ENCODE peak calls at places on chromosomes 11 and 22, in four cellular contexts. F is neuronal stem cell, W is H1, J is IMR-90. E is an unnamed sample.
A peak's percentile ranks its signal among the peaks of the same experiment; 100 is the strongest.

GRCh38 chr22:49936018-49936972 is 17.9 kb downstream of the CRELD2 start:
- DNase-seq in F (no peak), W (peak; percentile 79), J (peak; percentile 86), E (peak; percentile 94)

GRCh38 chr22:42581762-42582716 is 28.3 kb downstream of the SERHL2 start:
- DNase-seq in F (peak; percentile 64), W (peak; percentile 88), J (peak; percentile 59), E (peak; percentile 73)

GRCh38 chr22:44473580-44473979 is 24.5 kb downstream of the RTL6 start:
- DNase-seq in F (no peak), W (no peak), J (no peak), E (no peak)

GRCh38 chr11:114265084-114265878 is 30.9 kb upstream of the NNMT start:
- DNase-seq in F (no peak), W (no peak), J (no peak), E (no peak)

GRCh38 chr11:132357811-132358572 is 987.6 kb downstream of the NTM start:
- DNase-seq in F (no peak), W (no peak), J (no peak), E (no peak)

GRCh38 chr22:35140879-35141745 is 75.2 kb downstream of the ISX start:
- DNase-seq in F (peak; percentile 26), W (peak; percentile 88), J (no peak), E (no peak)

GRCh38 chr11:94877446-94878200 is 95.7 kb downstream of the CWC15 start:
- DNase-seq in F (no peak), W (no peak), J (no peak), E (peak; percentile 39)

GRCh38 chr11:10328314-10329090 is 23.6 kb downstream of the ADM start:
- DNase-seq in F (no peak), W (no peak), J (peak; percentile 46), E (peak; percentile 84)

GRCh38 chr11:61694971-61695706 is 14.9 kb downstream of the DAGLA start:
- DNase-seq in F (no peak), W (no peak), J (no peak), E (no peak)

GRCh38 chr11:59573216-59573615 is 42.4 kb downstream of the OSBP start:
- DNase-seq in F (no peak), W (no peak), J (peak; percentile 94), E (peak; percentile 92)

GRCh38 chr11:60974726-60975125 is 3.2 kb downstream of the CD6 start:
- DNase-seq in F (no peak), W (no peak), J (no peak), E (no peak)

GRCh38 chr22:45009881-45010531 is at the start of gene PHF21B:
- DNase-seq in F (peak; percentile 86), W (peak; percentile 91), J (peak; percentile 22), E (peak; percentile 38)

GRCh38 chr11:61693897-61694840 is 14.0 kb downstream of the DAGLA start:
- DNase-seq in F (no peak), W (no peak), J (no peak), E (no peak)

GRCh38 chr11:31493235-31493634 is 16.2 kb downstream of the IMMP1L start:
- DNase-seq in F (no peak), W (no peak), J (no peak), E (no peak)

GRCh38 chr11:44266056-44266780 is 43.7 kb downstream of the ALX4 start:
- DNase-seq in F (no peak), W (no peak), J (no peak), E (no peak)

GRCh38 chr11:72629266-72629665 is 45.0 kb downstream of the PDE2A start:
- DNase-seq in F (no peak), W (no peak), J (no peak), E (peak; percentile 35)

GRCh38 chr11:108895579-108896480 is 231.0 kb downstream of the DDX10 start:
- DNase-seq in F (no peak), W (no peak), J (peak; percentile 46), E (peak; percentile 78)

GRCh38 chr22:47300698-47301405 is 538.4 kb downstream of the TBC1D22A start:
- DNase-seq in F (no peak), W (no peak), J (no peak), E (no peak)

GRCh38 chr11:121656333-121657090 is 203.7 kb upstream of the SORL1-AS1 start:
- DNase-seq in F (no peak), W (peak; percentile 47), J (no peak), E (no peak)

GRCh38 chr22:42646569-42647525 is 2.3 kb downstream of the CYB5R3 start:
- DNase-seq in F (no peak), W (no peak), J (no peak), E (no peak)

GRCh38 chr11:114141863-114142590 is 82.5 kb downstream of the ZBTB16 start:
- DNase-seq in F (no peak), W (no peak), J (no peak), E (no peak)

GRCh38 chr11:78838417-78838816 is 263.8 kb upstream of the NARS2 start:
- DNase-seq in F (no peak), W (no peak), J (no peak), E (no peak)

GRCh38 chr11:57406337-57406904 is 16.0 kb upstream of the PRG2 start:
- DNase-seq in F (no peak), W (no peak), J (peak; percentile 39), E (no peak)

GRCh38 chr11:95231881-95232605 is 1.0 kb upstream of the SESN3 start:
- DNase-seq in F (no peak), W (peak; percentile 79), J (no peak), E (peak; percentile 63)

GRCh38 chr11:134578807-134579708 is 167.0 kb upstream of the B3GAT1 start:
- DNase-seq in F (no peak), W (peak; percentile 45), J (no peak), E (no peak)

GRCh38 chr11:110711776-110712642 is at the start of gene ARHGAP20:
- DNase-seq in F (peak; percentile 56), W (peak; percentile 80), J (peak; percentile 71), E (peak; percentile 58)

GRCh38 chr22:32994046-32994827 is 63.9 kb downstream of the SYN3 start:
- DNase-seq in F (peak; percentile 36), W (peak; percentile 46), J (no peak), E (no peak)

GRCh38 chr22:32996276-32996675 is 61.9 kb downstream of the SYN3 start:
- DNase-seq in F (no peak), W (no peak), J (no peak), E (no peak)

GRCh38 chr22:32996702-32997101 is 61.5 kb downstream of the SYN3 start:
- DNase-seq in F (no peak), W (peak; percentile 26), J (no peak), E (no peak)

GRCh38 chr22:32994921-32995320 is 63.3 kb downstream of the SYN3 start:
- DNase-seq in F (no peak), W (peak; percentile 41), J (no peak), E (no peak)

DNA sequence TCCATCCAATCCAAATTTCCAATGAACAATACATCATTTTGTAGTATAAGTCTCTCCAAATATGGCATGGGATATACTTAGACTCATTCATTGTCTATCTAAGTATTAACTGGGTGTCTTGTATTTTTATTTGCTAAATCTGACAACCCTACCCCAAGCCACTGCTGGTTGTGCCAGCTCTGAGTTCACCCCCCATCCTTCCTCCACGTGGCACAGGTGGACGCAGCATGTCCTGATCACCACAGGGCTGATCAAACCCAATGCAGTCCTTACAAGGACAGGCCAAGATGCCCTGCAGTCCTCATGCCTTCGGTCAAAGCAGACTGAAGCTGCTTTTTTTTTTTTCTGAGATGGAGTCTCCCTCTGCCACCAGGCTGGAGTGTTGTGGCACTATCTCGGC is 62.8 kb downstream of the SYN3 start:
- DNase-seq in F (no peak), W (peak; percentile 24), J (no peak), E (no peak)
- H3K14ac ChIP-seq in F (no peak overlapping the region), W (no peak overlapping the region), J (no peak overlapping the region), E (no peak overlapping the region)

GRCh38 chr11:46345131-46345597 is 2.1 kb upstream of the DGKZ start:
- DNase-seq in F (no peak), W (no peak), J (no peak), E (no peak)
- H2AFZ ChIP-seq in F (peak overlapping the region; percentile 73), W (no peak overlapping the region), J (peak overlapping the region; percentile 74), E (peak overlapping the region; percentile 80)

GRCh38 chr11:83483808-83484207 is 197.6 kb upstream of the CCDC90B start:
- DNase-seq in F (no peak), W (no peak), J (no peak), E (no peak)
- H3K14ac ChIP-seq in F (no peak overlapping the region), W (no peak overlapping the region), J (no peak overlapping the region), E (no peak overlapping the region)

DNA sequence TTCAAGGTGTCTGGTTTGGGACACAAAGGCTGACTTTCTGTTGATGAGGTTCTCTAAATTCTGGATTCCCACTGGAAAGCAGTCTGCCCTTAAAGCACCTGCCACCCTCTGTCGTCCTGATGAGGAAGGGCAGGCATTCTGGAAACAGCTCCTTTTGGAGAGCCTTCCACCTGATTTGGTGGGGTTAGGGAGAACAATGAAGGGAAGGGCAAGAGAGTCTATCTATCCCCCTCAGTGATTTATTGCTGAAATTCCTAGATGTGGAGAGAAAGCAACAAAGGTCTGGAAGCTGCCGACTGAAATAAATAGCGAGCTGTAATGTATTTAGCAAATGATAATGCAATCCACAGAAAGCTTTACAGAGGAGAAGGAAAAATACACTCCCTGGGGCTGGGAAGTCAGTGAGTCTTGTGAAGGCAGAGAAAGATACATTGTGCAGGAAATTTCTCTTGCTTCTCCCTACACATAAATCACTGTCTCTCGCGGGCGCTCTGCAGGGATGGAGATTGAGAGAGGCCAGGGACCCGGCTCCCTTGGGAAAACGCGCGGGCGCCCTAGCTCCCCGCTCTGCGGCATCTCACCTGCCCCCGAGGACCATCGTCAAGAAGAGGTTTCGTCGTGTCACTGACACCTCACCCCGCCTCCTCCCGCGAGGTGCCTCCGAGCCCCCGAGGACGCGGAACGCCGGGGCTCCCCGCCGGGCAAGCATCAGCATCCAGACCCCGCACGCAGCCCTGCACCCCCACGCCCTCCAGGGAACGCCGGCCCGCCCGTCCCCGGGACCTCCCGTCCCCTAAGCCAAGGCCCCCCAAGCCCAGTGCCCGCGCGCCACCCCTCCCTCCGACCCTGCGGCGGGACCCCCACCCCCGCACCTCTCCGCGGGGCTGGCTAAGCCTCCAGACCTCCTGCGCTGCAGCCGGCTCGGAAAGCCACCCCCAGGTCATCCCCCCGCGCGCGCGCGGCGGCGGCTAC is 673 bp downstream of the CDON start:
- DNase-seq in F (no peak), W (peak; percentile 74), J (peak; percentile 5), E (peak; percentile 30)
- H2AFZ ChIP-seq in F (peak overlapping the region; percentile 100), W (no peak overlapping the region), J (peak overlapping the region; percentile 100), E (peak overlapping the region; percentile 64)

DNA sequence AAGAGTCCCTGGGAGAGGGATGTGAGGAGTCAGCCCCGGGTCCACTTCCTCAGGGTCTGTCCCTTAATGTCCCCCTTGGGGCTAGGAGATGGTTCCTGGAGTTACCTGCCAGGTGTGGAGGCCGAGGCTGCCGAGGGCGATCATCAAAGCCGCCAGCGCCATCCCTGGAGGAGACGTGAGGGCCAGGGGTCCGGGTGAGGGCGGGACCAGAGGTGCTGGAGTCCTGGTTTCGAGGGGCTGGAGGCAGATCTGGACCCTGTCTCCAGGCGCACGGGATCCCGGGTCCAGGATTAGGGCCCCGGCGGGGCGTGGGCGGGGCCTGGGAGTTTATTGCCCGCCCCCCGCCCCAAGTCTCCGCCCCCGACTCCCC is at the start of gene ART5:
- DNase-seq in F (no peak), W (no peak), J (no peak), E (no peak)
- H3K14ac ChIP-seq in F (peak within 1 kb of the TSS; percentile 17), W (peak within 1 kb of the TSS; percentile 28), J (no peak within 1 kb of the TSS), E (no peak within 1 kb of the TSS)

DNA sequence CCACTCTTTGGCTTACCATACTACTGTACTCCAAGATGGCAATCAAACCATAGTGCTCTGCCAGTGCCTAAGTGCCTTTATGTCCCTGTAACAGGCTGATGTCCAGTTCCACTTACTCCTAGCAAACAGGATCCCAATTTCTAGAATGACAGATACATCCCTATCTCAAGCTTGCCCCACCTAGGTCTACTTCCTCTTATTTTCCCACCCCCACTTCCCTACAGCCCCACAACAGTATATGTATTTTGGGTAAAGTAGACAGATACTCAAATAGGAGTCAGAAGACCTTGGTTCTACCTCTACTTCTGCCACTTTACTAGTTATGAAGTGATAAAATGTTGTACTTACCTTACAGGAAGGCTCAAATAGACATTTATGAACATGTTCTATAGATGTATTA is 24.1 kb downstream of the SIK3 start:
- DNase-seq in F (no peak), W (no peak), J (no peak), E (no peak)
- H2AFZ ChIP-seq in F (no peak overlapping the region), W (no peak overlapping the region), J (no peak overlapping the region), E (no peak overlapping the region)